ENCODE peak calls at places on chromosomes 3 and 15, in five cellular contexts. G, U, K, Y and L are unnamed samples.

GRCh38 chr3:194730369-194730768 is 44.7 kb downstream of the FAM43A start:
- DNase-seq in K (peak; percentile 96), G (no peak), U (peak; percentile 20), Y (no peak), L (no peak)

GRCh38 chr3:127532561-127533203 is 57.9 kb downstream of the TPRA1 start:
- DNase-seq in K (no peak), U (no peak), G (no peak), Y (no peak), L (no peak)

GRCh38 chr15:85443593-85444328 is 63.4 kb downstream of the AKAP13 start:
- DNase-seq in Y (peak; percentile 14), U (peak; percentile 65), K (peak; percentile 8), G (no peak), L (peak; percentile 39)

GRCh38 chr3:190205739-190206138 is 85.0 kb upstream of the P3H2 start:
- DNase-seq in U (peak; percentile 81), K (no peak), Y (peak; percentile 28), G (peak; percentile 46), L (no peak)

GRCh38 chr15:52466134-52466701 is 62.5 kb downstream of the MYO5A start:
- DNase-seq in U (peak; percentile 8), K (no peak), G (no peak), Y (no peak), L (peak; percentile 67)

GRCh38 chr3:43105224-43105596 is 669 bp downstream of the POMGNT2 start:
- DNase-seq in G (no peak), K (no peak), Y (no peak), U (no peak), L (no peak)

GRCh38 chr3:137692803-137693431 is 71.2 kb upstream of the SOX14 start:
- DNase-seq in Y (no peak), G (no peak), U (no peak), K (no peak), L (no peak)

GRCh38 chr3:142118911-142119310 is 30.4 kb downstream of the TFDP2 start:
- DNase-seq in K (no peak), Y (no peak), G (no peak), U (no peak), L (no peak)

GRCh38 chr3:100629728-100630127 is 20.3 kb downstream of the ADGRG7 start:
- DNase-seq in K (no peak), Y (no peak), G (no peak), U (no peak), L (no peak)